ENCODE peak calls at places on chromosomes 6 and 20, in eight cellular contexts. One of them, this sample, is unnamed.
A peak's percentile ranks its signal among the peaks of the same experiment; 100 is the strongest.

GRCh38 chr6:136923116-136923953 is 1.2 kb downstream of the SLC35D3 start:
- DNase-seq in breast epithelium: no peak
- DNase-seq in uterus: no peak
- DNase-seq in tibial artery: no peak
- DNase-seq in kidney: peak; percentile 70
- DNase-seq in IMR-90: no peak
- DNase-seq in OCI-LY7: no peak
- DNase-seq in heart left ventricle: no peak
- DNase-seq in this sample: no peak

GRCh38 chr20:2006452-2007381 is 12.9 kb upstream of the PDYN start:
- DNase-seq in breast epithelium: no peak
- DNase-seq in uterus: no peak
- DNase-seq in tibial artery: no peak
- DNase-seq in kidney: no peak
- DNase-seq in IMR-90: peak; percentile 30
- DNase-seq in OCI-LY7: peak; percentile 52
- DNase-seq in heart left ventricle: no peak
- DNase-seq in this sample: no peak

GRCh38 chr6:149331043-149331807 is 13.7 kb downstream of the TAB2 start:
- DNase-seq in breast epithelium: no peak
- DNase-seq in uterus: no peak
- DNase-seq in tibial artery: no peak
- DNase-seq in kidney: no peak
- DNase-seq in IMR-90: peak; percentile 73
- DNase-seq in OCI-LY7: no peak
- DNase-seq in heart left ventricle: no peak
- DNase-seq in this sample: no peak

GRCh38 chr20:10218536-10219451 is at the start of gene SNAP25:
- DNase-seq in breast epithelium: peak; percentile 76
- DNase-seq in uterus: peak; percentile 75
- DNase-seq in tibial artery: peak; percentile 81
- DNase-seq in kidney: peak; percentile 87
- DNase-seq in IMR-90: peak; percentile 90
- DNase-seq in OCI-LY7: no peak
- DNase-seq in heart left ventricle: no peak
- DNase-seq in this sample: no peak

GRCh38 chr6:159788757-159789376 is 535 bp downstream of the TCP1 start:
- DNase-seq in breast epithelium: peak; percentile 32
- DNase-seq in uterus: peak; percentile 36
- DNase-seq in tibial artery: peak; percentile 75
- DNase-seq in kidney: peak; percentile 84
- DNase-seq in IMR-90: peak; percentile 42
- DNase-seq in OCI-LY7: peak; percentile 67
- DNase-seq in heart left ventricle: peak; percentile 55
- DNase-seq in this sample: peak; percentile 80

GRCh38 chr6:110233769-110234374 is 53.6 kb downstream of the CDC40 start:
- DNase-seq in breast epithelium: no peak
- DNase-seq in uterus: no peak
- DNase-seq in tibial artery: no peak
- DNase-seq in kidney: no peak
- DNase-seq in IMR-90: peak; percentile 35
- DNase-seq in OCI-LY7: peak; percentile 70
- DNase-seq in heart left ventricle: no peak
- DNase-seq in this sample: no peak

GRCh38 chr20:58555078-58555765 is 40.0 kb upstream of the APCDD1L start:
- DNase-seq in breast epithelium: peak; percentile 27
- DNase-seq in uterus: no peak
- DNase-seq in tibial artery: no peak
- DNase-seq in kidney: no peak
- DNase-seq in IMR-90: peak; percentile 89
- DNase-seq in OCI-LY7: no peak
- DNase-seq in heart left ventricle: no peak
- DNase-seq in this sample: no peak

GRCh38 chr6:132259070-132259469 is 142.2 kb downstream of the MOXD1 start:
- DNase-seq in breast epithelium: no peak
- DNase-seq in uterus: no peak
- DNase-seq in tibial artery: no peak
- DNase-seq in kidney: no peak
- DNase-seq in IMR-90: peak; percentile 58
- DNase-seq in OCI-LY7: peak; percentile 45
- DNase-seq in heart left ventricle: no peak
- DNase-seq in this sample: no peak

GRCh38 chr6:56037587-56037986 is 162.2 kb upstream of the BMP5 start:
- DNase-seq in breast epithelium: no peak
- DNase-seq in uterus: no peak
- DNase-seq in tibial artery: no peak
- DNase-seq in kidney: no peak
- DNase-seq in IMR-90: no peak
- DNase-seq in OCI-LY7: no peak
- DNase-seq in heart left ventricle: no peak
- DNase-seq in this sample: no peak
- TF ChIP-seq CTCF in breast epithelium: no peak
- TF ChIP-seq CTCF in uterus: no peak
- TF ChIP-seq CTCF in tibial artery: no peak
- TF ChIP-seq CTCF in kidney: no peak
- TF ChIP-seq CTCF in IMR-90: no peak
- TF ChIP-seq CTCF in OCI-LY7: no peak
- TF ChIP-seq CTCF in heart left ventricle: no peak
- TF ChIP-seq CTCF in this sample: no peak

GRCh38 chr20:37521091-37521771 is at the start of gene NNAT:
- DNase-seq in breast epithelium: no peak
- DNase-seq in uterus: no peak
- DNase-seq in tibial artery: no peak
- DNase-seq in kidney: no peak
- DNase-seq in IMR-90: no peak
- DNase-seq in OCI-LY7: no peak
- DNase-seq in heart left ventricle: no peak
- DNase-seq in this sample: no peak

GRCh38 chr20:37518059-37518458 is 3.0 kb upstream of the NNAT start:
- DNase-seq in breast epithelium: no peak
- DNase-seq in uterus: no peak
- DNase-seq in tibial artery: no peak
- DNase-seq in kidney: no peak
- DNase-seq in IMR-90: no peak
- DNase-seq in OCI-LY7: no peak
- DNase-seq in heart left ventricle: no peak
- DNase-seq in this sample: no peak

GRCh38 chr20:37520417-37520751 is 666 bp upstream of the NNAT start:
- DNase-seq in breast epithelium: no peak
- DNase-seq in uterus: no peak
- DNase-seq in tibial artery: no peak
- DNase-seq in kidney: no peak
- DNase-seq in IMR-90: no peak
- DNase-seq in OCI-LY7: no peak
- DNase-seq in heart left ventricle: no peak
- DNase-seq in this sample: no peak

GRCh38 chr20:37518606-37519507 is 2.2 kb upstream of the NNAT start:
- DNase-seq in breast epithelium: no peak
- DNase-seq in uterus: no peak
- DNase-seq in tibial artery: no peak
- DNase-seq in kidney: no peak
- DNase-seq in IMR-90: no peak
- DNase-seq in OCI-LY7: no peak
- DNase-seq in heart left ventricle: peak; percentile 76
- DNase-seq in this sample: peak; percentile 84

DNA sequence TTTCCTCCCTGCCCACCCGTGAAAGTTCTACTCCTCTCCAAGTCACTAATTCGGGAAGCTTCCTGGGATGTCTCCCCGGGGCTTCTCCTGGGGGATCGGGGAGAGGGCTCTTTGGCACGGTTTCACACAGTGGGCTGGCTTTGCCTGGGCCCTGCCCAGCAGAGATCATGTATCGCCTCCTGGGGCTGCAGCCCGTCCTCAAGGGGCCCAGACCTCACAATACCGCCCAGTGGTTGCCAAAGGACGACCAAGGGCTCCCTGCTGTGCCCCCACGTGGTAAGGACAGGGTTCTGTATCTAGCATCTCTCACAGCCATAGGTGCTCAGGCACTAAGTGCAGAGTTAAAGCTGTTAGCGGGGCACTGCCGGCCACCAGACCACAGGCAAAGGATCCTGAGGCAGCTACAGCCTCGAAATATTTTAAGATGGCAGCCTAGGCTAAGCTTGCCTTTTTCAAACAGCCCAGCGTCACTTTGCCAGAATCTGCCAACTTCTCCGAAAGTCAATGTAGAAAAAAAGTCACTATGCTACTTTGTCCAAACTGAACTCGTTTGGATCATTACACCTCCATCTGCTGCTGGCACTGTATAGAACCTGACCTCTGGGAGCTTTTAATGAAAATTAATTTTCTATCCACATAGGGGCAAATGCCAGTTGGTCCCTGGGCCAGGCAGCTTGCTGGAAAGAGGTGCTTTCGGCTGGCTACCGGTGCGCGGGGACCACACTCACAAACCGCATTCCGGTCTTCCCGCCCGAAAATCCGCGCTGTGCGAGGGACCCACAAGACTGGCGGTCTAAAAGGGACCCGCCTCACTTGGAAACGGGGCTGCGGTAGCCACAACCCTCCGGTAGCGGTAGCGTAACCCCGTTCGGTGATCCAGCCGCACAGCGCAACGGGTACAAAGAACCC is 1.3 kb upstream of the NNAT start:
- DNase-seq in breast epithelium: no peak
- DNase-seq in uterus: no peak
- DNase-seq in tibial artery: no peak
- DNase-seq in kidney: no peak
- DNase-seq in IMR-90: no peak
- DNase-seq in OCI-LY7: peak; percentile 32
- DNase-seq in heart left ventricle: no peak
- DNase-seq in this sample: no peak
- H3K4me1 ChIP-seq in breast epithelium: peaks cover 12% of the 10 kb centered on the region
- H3K4me1 ChIP-seq in uterus: no peaks in the 10 kb centered on the region
- H3K4me1 ChIP-seq in tibial artery: peaks cover 38% of the 10 kb centered on the region
- H3K4me1 ChIP-seq in kidney: peaks cover 14% of the 10 kb centered on the region
- H3K4me1 ChIP-seq in IMR-90: peaks cover 31% of the 10 kb centered on the region
- H3K4me1 ChIP-seq in OCI-LY7: peaks cover 4% of the 10 kb centered on the region
- H3K4me1 ChIP-seq in heart left ventricle: peaks cover 85% of the 10 kb centered on the region
- H3K4me1 ChIP-seq in this sample: no peaks in the 10 kb centered on the region

GRCh38 chr20:59668926-59669325 is 64.6 kb downstream of the PHACTR3 start:
- DNase-seq in breast epithelium: no peak
- DNase-seq in uterus: no peak
- DNase-seq in tibial artery: no peak
- DNase-seq in kidney: no peak
- DNase-seq in IMR-90: no peak
- DNase-seq in OCI-LY7: no peak
- DNase-seq in heart left ventricle: no peak
- DNase-seq in this sample: no peak

GRCh38 chr20:59670786-59671492 is 66.6 kb downstream of the PHACTR3 start:
- DNase-seq in breast epithelium: no peak
- DNase-seq in uterus: no peak
- DNase-seq in tibial artery: no peak
- DNase-seq in kidney: no peak
- DNase-seq in IMR-90: no peak
- DNase-seq in OCI-LY7: no peak
- DNase-seq in heart left ventricle: no peak
- DNase-seq in this sample: no peak

GRCh38 chr20:59667981-59668515 is 63.7 kb downstream of the PHACTR3 start:
- DNase-seq in breast epithelium: no peak
- DNase-seq in uterus: no peak
- DNase-seq in tibial artery: no peak
- DNase-seq in kidney: no peak
- DNase-seq in IMR-90: no peak
- DNase-seq in OCI-LY7: no peak
- DNase-seq in heart left ventricle: no peak
- DNase-seq in this sample: no peak

GRCh38 chr20:59667131-59667530 is 62.8 kb downstream of the PHACTR3 start:
- DNase-seq in breast epithelium: no peak
- DNase-seq in uterus: no peak
- DNase-seq in tibial artery: no peak
- DNase-seq in kidney: no peak
- DNase-seq in IMR-90: no peak
- DNase-seq in OCI-LY7: no peak
- DNase-seq in heart left ventricle: no peak
- DNase-seq in this sample: no peak

DNA sequence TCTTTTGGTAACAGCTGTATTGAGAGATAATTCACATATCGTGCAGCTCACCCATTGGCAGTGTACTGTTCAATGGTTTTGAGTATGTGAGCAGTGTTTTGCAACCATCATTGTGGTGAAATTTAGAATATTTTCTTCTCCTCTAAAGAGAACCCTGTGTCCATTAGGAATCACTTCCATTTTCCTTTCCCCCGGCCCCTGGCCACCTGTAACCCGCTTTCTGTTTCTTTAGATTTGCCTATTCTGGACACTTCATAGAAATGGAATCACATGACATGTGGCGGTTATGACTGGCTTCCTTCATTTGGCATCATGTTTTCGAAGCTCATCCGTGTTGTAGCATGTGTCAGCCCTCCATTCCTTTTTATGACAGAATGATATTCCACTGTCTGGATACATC is 65.1 kb downstream of the PHACTR3 start:
- DNase-seq in breast epithelium: no peak
- DNase-seq in uterus: no peak
- DNase-seq in tibial artery: no peak
- DNase-seq in kidney: no peak
- DNase-seq in IMR-90: no peak
- DNase-seq in OCI-LY7: no peak
- DNase-seq in heart left ventricle: no peak
- DNase-seq in this sample: no peak
- H3K9me3 ChIP-seq in breast epithelium: no peaks in the 10 kb centered on the region
- H3K9me3 ChIP-seq in uterus: no peaks in the 10 kb centered on the region
- H3K9me3 ChIP-seq in tibial artery: no peaks in the 10 kb centered on the region
- H3K9me3 ChIP-seq in kidney: no peaks in the 10 kb centered on the region
- H3K9me3 ChIP-seq in IMR-90: peaks cover 56% of the 10 kb centered on the region
- H3K9me3 ChIP-seq in OCI-LY7: no peaks in the 10 kb centered on the region
- H3K9me3 ChIP-seq in heart left ventricle: no peaks in the 10 kb centered on the region
- H3K9me3 ChIP-seq in this sample: no peaks in the 10 kb centered on the region

GRCh38 chr6:43669922-43670622 is 17.5 kb downstream of the MRPS18A start:
- DNase-seq in breast epithelium: no peak
- DNase-seq in uterus: peak; percentile 34
- DNase-seq in tibial artery: no peak
- DNase-seq in kidney: no peak
- DNase-seq in IMR-90: no peak
- DNase-seq in OCI-LY7: no peak
- DNase-seq in heart left ventricle: no peak
- DNase-seq in this sample: no peak

GRCh38 chr6:43667245-43668150 is 20.1 kb downstream of the MRPS18A start:
- DNase-seq in breast epithelium: peak; percentile 81
- DNase-seq in uterus: peak; percentile 89
- DNase-seq in tibial artery: peak; percentile 88
- DNase-seq in kidney: peak; percentile 90
- DNase-seq in IMR-90: peak; percentile 60
- DNase-seq in OCI-LY7: peak; percentile 78
- DNase-seq in heart left ventricle: peak; percentile 75
- DNase-seq in this sample: peak; percentile 83

GRCh38 chr6:43669050-43669921 is 18.3 kb downstream of the MRPS18A start:
- DNase-seq in breast epithelium: peak; percentile 37
- DNase-seq in uterus: peak; percentile 87
- DNase-seq in tibial artery: peak; percentile 88
- DNase-seq in kidney: no peak
- DNase-seq in IMR-90: peak; percentile 59
- DNase-seq in OCI-LY7: no peak
- DNase-seq in heart left ventricle: peak; percentile 79
- DNase-seq in this sample: no peak

GRCh38 chr6:43666181-43666920 is 21.2 kb downstream of the MRPS18A start:
- DNase-seq in breast epithelium: no peak
- DNase-seq in uterus: no peak
- DNase-seq in tibial artery: no peak
- DNase-seq in kidney: no peak
- DNase-seq in IMR-90: no peak
- DNase-seq in OCI-LY7: no peak
- DNase-seq in heart left ventricle: no peak
- DNase-seq in this sample: no peak

DNA sequence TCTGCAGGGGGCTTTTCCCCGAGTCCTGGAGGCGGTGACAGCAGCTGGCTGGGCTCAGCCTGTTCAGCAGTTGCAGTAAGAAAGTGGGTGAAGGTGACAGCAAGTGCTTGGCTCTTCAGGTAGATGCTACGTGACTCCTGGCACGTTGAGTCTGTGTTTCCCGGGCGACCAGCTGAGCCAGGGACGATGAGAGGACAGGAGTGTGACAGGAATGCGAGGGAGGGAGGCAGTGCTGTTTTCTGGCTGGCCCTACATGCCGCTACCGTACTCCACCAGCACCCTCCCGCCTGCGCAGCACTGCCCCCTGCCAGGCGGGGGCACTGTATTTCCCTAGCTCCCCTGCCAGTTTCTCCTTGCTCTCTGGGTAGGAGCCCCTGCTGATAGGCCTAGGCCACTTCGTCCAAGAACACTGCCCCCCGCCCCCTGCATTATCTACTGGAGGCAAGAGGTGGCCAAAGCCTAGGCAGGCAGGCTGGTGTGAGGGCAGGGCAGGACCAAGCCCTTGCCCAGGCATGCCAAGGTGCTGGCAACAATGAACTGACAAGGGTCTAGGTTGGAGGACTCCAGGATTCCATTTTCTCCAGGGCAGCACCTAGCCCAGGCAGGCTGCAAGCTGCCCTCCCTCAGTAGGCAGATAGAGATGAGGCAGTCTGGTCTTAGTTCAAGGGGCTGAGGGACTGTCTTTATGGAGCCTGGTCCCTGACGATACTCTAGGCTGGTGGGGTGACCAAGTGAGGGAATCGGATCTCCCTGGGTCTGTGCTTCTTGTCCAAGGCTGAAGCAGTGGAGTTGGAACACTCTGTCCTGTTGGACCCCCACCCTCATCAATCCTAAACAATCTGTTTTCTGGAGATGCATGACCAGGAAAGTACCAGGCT is 19.2 kb downstream of the MRPS18A start:
- DNase-seq in breast epithelium: peak; percentile 84
- DNase-seq in uterus: peak; percentile 44
- DNase-seq in tibial artery: peak; percentile 78
- DNase-seq in kidney: peak; percentile 89
- DNase-seq in IMR-90: peak; percentile 36
- DNase-seq in OCI-LY7: peak; percentile 75
- DNase-seq in heart left ventricle: peak; percentile 58
- DNase-seq in this sample: peak; percentile 85
- TF ChIP-seq CTCF in breast epithelium: peak; percentile 52
- TF ChIP-seq CTCF in uterus: peak; percentile 38
- TF ChIP-seq CTCF in tibial artery: peak; percentile 32
- TF ChIP-seq CTCF in kidney: peak; percentile 38
- TF ChIP-seq CTCF in IMR-90: peak; percentile 52
- TF ChIP-seq CTCF in OCI-LY7: peak; percentile 83
- TF ChIP-seq CTCF in heart left ventricle: peak; percentile 33
- TF ChIP-seq CTCF in this sample: peak; percentile 23

This sample was measured in right lobe of liver.